ENCODE peak calls at places on chromosome 13, in five cellular contexts. O is colonic mucosa; L is stomach; A is fibroblast of lung; T is CD8-positive, alpha-beta memory T cell. D is an unnamed sample.
A peak's percentile ranks its signal among the peaks of the same experiment; 100 is the strongest.

GRCh38 chr13:43698743-43699142 is 88.0 kb downstream of the ENOX1 start:
- DNase-seq in O (no peak), L (no peak), A (peak; percentile 90), T (no peak), D (no peak)

GRCh38 chr13:27925220-27925991 is 5.6 kb downstream of the PDX1 start:
- DNase-seq in O (no peak), L (no peak), A (no peak), T (no peak), D (no peak)

GRCh38 chr13:44653261-44653660 is 77.1 kb upstream of the TSC22D1 start:
- DNase-seq in O (no peak), L (no peak), A (peak; percentile 36), T (no peak), D (no peak)

GRCh38 chr13:40406405-40407138 is 259.9 kb downstream of the FOXO1 start:
- DNase-seq in O (no peak), L (no peak), A (peak; percentile 83), T (no peak), D (no peak)

GRCh38 chr13:113765241-113765910 is 6.3 kb downstream of the TMEM255B start:
- DNase-seq in O (no peak), L (no peak), A (no peak), T (no peak), D (no peak)

GRCh38 chr13:43128504-43128929 is 105.1 kb downstream of the DNAJC15 start:
- DNase-seq in O (no peak), L (no peak), A (peak; percentile 21), T (no peak), D (no peak)

GRCh38 chr13:24741791-24742190 is 22.2 kb upstream of the RNF17 start:
- DNase-seq in O (no peak), L (no peak), A (no peak), T (no peak), D (no peak)

GRCh38 chr13:111360452-111360851 is 40.0 kb downstream of the TEX29 start:
- DNase-seq in O (no peak), L (peak; percentile 4), A (no peak), T (no peak), D (no peak)

GRCh38 chr13:26246154-26246553 is 7.8 kb upstream of the CDK8 start:
- DNase-seq in O (no peak), L (no peak), A (no peak), T (no peak), D (no peak)

GRCh38 chr13:40798380-40798779 is 9.0 kb downstream of the SLC25A15 start:
- DNase-seq in O (no peak), L (peak; percentile 78), A (no peak), T (peak; percentile 31), D (no peak)

GRCh38 chr13:44759723-44760360 is 183.7 kb upstream of the TSC22D1 start:
- DNase-seq in O (no peak), L (peak; percentile 84), A (peak; percentile 36), T (no peak), D (no peak)

GRCh38 chr13:114200673-114201005 is 21.6 kb downstream of the CFAP97D2 start:
- DNase-seq in O (no peak), L (no peak), A (peak; percentile 55), T (no peak), D (no peak)

GRCh38 chr13:24038405-24038804 is 122.1 kb upstream of the SPATA13 start:
- DNase-seq in O (no peak), L (no peak), A (peak; percentile 35), T (no peak), D (no peak)

GRCh38 chr13:40789275-40790231 is at the start of gene SLC25A15:
- DNase-seq in O (peak; percentile 78), L (peak; percentile 87), A (peak; percentile 79), T (peak; percentile 76), D (peak; percentile 90)

GRCh38 chr13:113650731-113651148 is 7.3 kb downstream of the ATP4B start:
- DNase-seq in O (no peak), L (peak; percentile 24), A (no peak), T (no peak), D (no peak)

GRCh38 chr13:26971990-26972888 is 199.4 kb downstream of the USP12 start:
- DNase-seq in O (peak; percentile 85), L (peak; percentile 69), A (peak; percentile 25), T (no peak), D (peak; percentile 58)

GRCh38 chr13:21673592-21674270 is 2.9 kb downstream of the FGF9 start:
- DNase-seq in O (peak; percentile 56), L (peak; percentile 58), A (peak; percentile 31), T (peak; percentile 64), D (peak; percentile 87)

GRCh38 chr13:90622547-90622946 is 724.9 kb upstream of the MIR17HG start:
- DNase-seq in O (no peak), L (no peak), A (no peak), T (no peak), D (no peak)
- H3K4me3 ChIP-seq in O (no peak overlapping the region), L (no peak overlapping the region), A (no peak overlapping the region), T (no peak overlapping the region), D (no peak overlapping the region)

GRCh38 chr13:29436721-29437250 is 158.7 kb downstream of the SLC7A1 start:
- DNase-seq in O (no peak), L (no peak), A (no peak), T (no peak), D (no peak)

GRCh38 chr13:29441301-29441700 is 154.2 kb downstream of the SLC7A1 start:
- DNase-seq in O (no peak), L (no peak), A (no peak), T (no peak), D (no peak)

GRCh38 chr13:29436291-29436690 is 159.2 kb downstream of the SLC7A1 start:
- DNase-seq in O (no peak), L (no peak), A (peak; percentile 58), T (no peak), D (no peak)

GRCh38 chr13:29438772-29439171 is 156.7 kb downstream of the SLC7A1 start:
- DNase-seq in O (no peak), L (no peak), A (no peak), T (no peak), D (no peak)

DNA sequence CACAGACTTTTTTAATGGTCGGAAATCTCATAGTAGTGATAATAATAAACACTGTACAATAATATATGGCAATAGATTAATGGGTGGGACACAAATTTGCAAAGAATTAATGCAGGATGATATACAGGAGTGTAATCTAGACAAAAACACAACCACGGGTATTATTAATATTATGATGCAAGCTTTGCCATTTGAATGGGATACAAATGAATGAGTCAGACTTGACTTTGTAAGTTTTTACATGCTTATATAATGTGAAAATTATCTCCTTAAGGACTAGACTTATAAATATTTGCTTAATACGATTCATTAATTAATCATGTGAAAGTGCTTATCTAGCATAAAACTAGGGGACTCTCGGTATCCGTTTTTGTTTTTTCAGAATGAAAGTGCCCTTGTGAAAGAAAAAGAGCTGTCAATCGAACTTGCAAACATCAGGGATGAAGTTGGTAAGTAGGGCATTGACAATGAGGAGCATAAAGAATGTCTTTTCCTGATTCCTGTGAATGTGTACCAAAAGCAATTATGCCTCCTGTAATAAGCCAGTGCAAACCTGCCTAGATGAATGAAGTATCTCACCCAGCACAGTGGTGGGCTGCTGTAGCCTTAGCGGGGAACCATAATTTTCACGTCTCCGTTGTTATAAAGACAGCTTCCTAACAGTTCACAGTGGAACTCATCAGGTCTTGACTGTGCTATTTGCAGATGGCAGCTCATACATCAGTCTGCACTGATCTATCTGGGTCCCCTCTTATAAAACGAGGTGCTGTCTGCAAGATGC is 155.7 kb downstream of the SLC7A1 start:
- DNase-seq in O (no peak), L (no peak), A (no peak), T (no peak), D (no peak)
- H3K27ac ChIP-seq in O (no peak overlapping the region), L (no peak overlapping the region), A (no peak overlapping the region), T (no peak overlapping the region), D (no peak overlapping the region)

DNA sequence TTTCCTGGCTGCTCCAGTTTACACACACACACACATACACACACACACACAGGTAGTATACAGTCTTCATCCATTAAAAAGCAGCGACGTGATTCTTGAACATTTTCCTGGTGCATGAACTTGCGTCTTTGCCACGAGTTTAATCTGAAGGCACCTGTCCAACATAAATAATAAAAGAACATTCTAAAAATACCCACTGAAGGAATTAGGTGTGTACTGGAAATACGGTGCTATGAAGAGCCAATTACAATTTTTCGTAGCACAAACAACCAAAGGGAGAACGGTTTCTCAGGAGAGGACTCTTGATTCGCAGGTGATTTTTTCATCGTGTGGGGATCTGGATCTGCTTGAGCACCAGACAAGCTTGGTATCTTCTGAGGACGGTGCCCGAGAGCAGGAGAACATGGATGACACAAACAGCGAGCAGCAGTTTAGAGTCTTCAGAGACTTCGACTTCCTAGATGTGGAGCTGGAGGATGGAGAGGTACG is 61.2 kb downstream of the ZAR1L start:
- DNase-seq in O (peak; percentile 52), L (peak; percentile 52), A (no peak), T (no peak), D (no peak)
- H3K4me3 ChIP-seq in O (peak overlapping the region; percentile 7), L (peak overlapping the region; percentile 40), A (no peak overlapping the region), T (no peak overlapping the region), D (no peak overlapping the region)

DNA sequence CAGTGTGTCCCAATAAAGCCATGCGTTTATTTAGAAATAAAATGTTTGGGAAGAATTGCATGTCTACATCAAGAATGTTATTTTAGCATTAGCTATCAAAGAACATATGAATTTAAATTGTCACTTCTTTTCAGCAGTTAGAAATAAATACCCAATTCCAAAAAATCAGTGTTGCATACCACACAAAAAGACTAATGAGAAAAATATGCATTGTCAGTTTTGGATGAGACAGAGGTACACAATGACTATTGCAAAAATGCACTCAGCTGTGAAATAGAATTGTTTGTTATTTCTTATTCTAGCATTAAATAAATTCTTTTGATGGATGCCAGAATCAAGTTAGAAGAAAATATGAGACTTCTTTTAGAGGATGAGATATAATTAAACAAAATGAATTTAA is 833.9 kb downstream of the SLITRK1 start:
- DNase-seq in O (no peak), L (no peak), A (no peak), T (no peak), D (no peak)
- H3K27ac ChIP-seq in O (no peak overlapping the region), L (no peak overlapping the region), A (no peak overlapping the region), T (no peak overlapping the region), D (no peak overlapping the region)

DNA sequence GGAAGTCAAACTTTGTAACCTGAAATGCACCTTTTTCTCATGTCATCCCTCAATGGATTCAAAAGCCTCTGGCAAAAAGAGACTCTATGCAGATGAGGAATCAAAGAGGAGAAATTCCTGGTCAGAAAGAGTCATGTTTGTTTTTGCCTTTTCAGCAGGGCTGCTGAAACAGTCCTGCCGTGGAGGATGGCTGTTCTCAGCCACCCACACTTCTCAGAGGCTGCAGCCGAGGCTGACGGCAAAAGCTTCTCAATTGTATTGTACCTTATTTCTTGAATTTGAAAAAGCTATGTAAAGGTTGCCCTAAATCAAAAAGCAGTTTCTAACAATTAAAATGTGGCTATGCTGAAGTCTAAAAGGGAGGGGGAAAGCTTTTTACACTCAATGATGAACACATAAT is 385.3 kb downstream of the KCTD12 start:
- DNase-seq in O (no peak), L (no peak), A (no peak), T (no peak), D (no peak)
- H3K4me3 ChIP-seq in O (no peak overlapping the region), L (no peak overlapping the region), A (no peak overlapping the region), T (no peak overlapping the region), D (no peak overlapping the region)

GRCh38 chr13:32632343-32632910 is 46.2 kb downstream of the PDS5B start:
- DNase-seq in O (no peak), L (no peak), A (peak; percentile 36), T (no peak), D (no peak)
- H3K27ac ChIP-seq in O (no peak overlapping the region), L (no peak overlapping the region), A (no peak overlapping the region), T (no peak overlapping the region), D (no peak overlapping the region)